ENCODE peak calls at places on chromosomes 1 and 21, in five cellular contexts. W is pancreas, B is GM06990, R is choroid plexus epithelial cell, Y is bronchial epithelial cell. I is an unnamed sample.

GRCh38 chr1:65059930-65060538 is 88.0 kb upstream of the AK4 start:
- DNase-seq in W (no peak), B (no peak), R (peak; percentile 72), Y (peak; percentile 50), I (peak; percentile 34)

GRCh38 chr1:93620841-93621210 is 60.8 kb downstream of the BCAR3 start:
- DNase-seq in W (no peak), B (no peak), R (no peak), Y (peak; percentile 50), I (no peak)

GRCh38 chr1:92961896-92962752 is 862 bp upstream of the DIPK1A start:
- DNase-seq in W (no peak), B (peak; percentile 57), R (peak; percentile 73), Y (peak; percentile 88), I (peak; percentile 71)

GRCh38 chr1:2300851-2301606 is 72.9 kb downstream of the SKI start:
- DNase-seq in W (no peak), B (peak; percentile 87), R (peak; percentile 64), Y (no peak), I (peak; percentile 46)

GRCh38 chr1:96445296-96445695 is 276.3 kb upstream of the PTBP2 start:
- DNase-seq in W (no peak), B (no peak), R (no peak), Y (peak; percentile 7), I (peak; percentile 22)

GRCh38 chr21:35284199-35284598 is 235.1 kb upstream of the RUNX1 start:
- DNase-seq in W (no peak), B (no peak), R (peak; percentile 11), Y (no peak), I (no peak)

GRCh38 chr21:44085491-44086321 is 21.5 kb upstream of the PWP2 start:
- DNase-seq in W (no peak), B (no peak), R (no peak), Y (no peak), I (no peak)

GRCh38 chr1:41383094-41383852 is 22.0 kb downstream of the FOXO6 start:
- DNase-seq in W (no peak), B (no peak), R (peak; percentile 35), Y (peak; percentile 42), I (peak; percentile 45)

GRCh38 chr1:182610606-182611194 is 6.5 kb upstream of the RGS16 start:
- DNase-seq in W (no peak), B (no peak), R (no peak), Y (no peak), I (no peak)

GRCh38 chr21:46320331-46320801 is 3.3 kb downstream of the C21orf58 start:
- DNase-seq in W (no peak), B (no peak), R (no peak), Y (no peak), I (no peak)

GRCh38 chr1:183356534-183357182 is 61.5 kb downstream of the NMNAT2 start:
- DNase-seq in W (no peak), B (no peak), R (no peak), Y (no peak), I (no peak)

GRCh38 chr1:166200743-166201142 is 33.9 kb upstream of the FAM78B start:
- DNase-seq in W (no peak), B (no peak), R (no peak), Y (no peak), I (no peak)

GRCh38 chr1:53577141-53578100 is 118.2 kb downstream of the DMRTB1 start:
- DNase-seq in W (no peak), B (no peak), R (no peak), Y (no peak), I (no peak)

GRCh38 chr21:34072145-34073031 is 990 bp upstream of the MRPS6 start:
- DNase-seq in W (peak; percentile 80), B (peak; percentile 16), R (no peak), Y (no peak), I (peak; percentile 62)

GRCh38 chr1:218463194-218464156 is 118.3 kb downstream of the TGFB2 start:
- DNase-seq in W (no peak), B (no peak), R (peak; percentile 88), Y (peak; percentile 72), I (peak; percentile 76)

GRCh38 chr21:37032877-37033471 is 26.5 kb downstream of the RIPPLY3 start:
- DNase-seq in W (no peak), B (no peak), R (peak; percentile 81), Y (peak; percentile 78), I (peak; percentile 85)

GRCh38 chr1:37930246-37931142 is 16.4 kb downstream of the INPP5B start:
- DNase-seq in W (no peak), B (no peak), R (peak; percentile 65), Y (peak; percentile 57), I (no peak)

GRCh38 chr1:78743626-78744025 is 94.0 kb downstream of the IFI44 start:
- DNase-seq in W (no peak), B (no peak), R (peak; percentile 58), Y (peak; percentile 56), I (peak; percentile 78)

GRCh38 chr1:216749219-216749618 is 26.0 kb upstream of the ESRRG start:
- DNase-seq in W (no peak), B (no peak), R (no peak), Y (no peak), I (no peak)

GRCh38 chr1:2541619-2542246 is 11.7 kb upstream of the HES5 start:
- DNase-seq in W (no peak), B (no peak), R (peak; percentile 60), Y (no peak), I (no peak)

GRCh38 chr1:168110896-168111545 is 25.7 kb downstream of the GPR161 start:
- DNase-seq in W (no peak), B (no peak), R (no peak), Y (peak; percentile 73), I (no peak)

GRCh38 chr1:192579319-192579738 is 3.8 kb downstream of the RGS1 start:
- DNase-seq in W (no peak), B (no peak), R (peak; percentile 50), Y (peak; percentile 35), I (peak; percentile 53)

GRCh38 chr1:24952413-24952841 is 22.4 kb upstream of the RUNX3 start:
- DNase-seq in W (no peak), B (no peak), R (no peak), Y (peak; percentile 5), I (no peak)
- TF ChIP-seq CTCF in W (no peak), B (peak; percentile 44), R (peak; percentile 8), Y (no peak), I (no peak)

GRCh38 chr1:106924360-106924759 is 132.1 kb upstream of the PRMT6 start:
- DNase-seq in W (no peak), B (no peak), R (peak; percentile 42), Y (peak; percentile 35), I (peak; percentile 4)
- H3K4me3 ChIP-seq in W (no peak overlapping the region), B (no peak overlapping the region), R (peak overlapping the region; percentile 47), Y (no peak overlapping the region), I (no peak overlapping the region)

GRCh38 chr1:8059161-8059622 is 33.1 kb upstream of the ERRFI1 start:
- DNase-seq in W (no peak), B (no peak), R (peak; percentile 97), Y (no peak), I (peak; percentile 31)

GRCh38 chr1:8062861-8063260 is 36.8 kb upstream of the ERRFI1 start:
- DNase-seq in W (no peak), B (no peak), R (no peak), Y (no peak), I (peak; percentile 18)

GRCh38 chr1:8063298-8064068 is 37.4 kb upstream of the ERRFI1 start:
- DNase-seq in W (no peak), B (no peak), R (no peak), Y (no peak), I (peak; percentile 11)

GRCh38 chr1:8061210-8061609 is 35.1 kb upstream of the ERRFI1 start:
- DNase-seq in W (peak; percentile 66), B (no peak), R (peak; percentile 98), Y (peak; percentile 98), I (peak; percentile 94)

GRCh38 chr1:8061673-8062386 is 35.7 kb upstream of the ERRFI1 start:
- DNase-seq in W (no peak), B (no peak), R (peak; percentile 51), Y (peak; percentile 88), I (peak; percentile 71)
- TF ChIP-seq CTCF in W (no peak), B (no peak), R (peak; percentile 15), Y (no peak), I (no peak)

GRCh38 chr21:16307256-16307655 is 577.5 kb downstream of the USP25 start:
- DNase-seq in W (no peak), B (no peak), R (peak; percentile 48), Y (no peak), I (no peak)

GRCh38 chr21:16304700-16305099 is 574.9 kb downstream of the USP25 start:
- DNase-seq in W (no peak), B (no peak), R (peak; percentile 28), Y (no peak), I (no peak)

GRCh38 chr21:16304189-16304588 is 574.4 kb downstream of the USP25 start:
- DNase-seq in W (no peak), B (no peak), R (no peak), Y (no peak), I (no peak)

GRCh38 chr21:16308269-16308668 is 578.5 kb downstream of the USP25 start:
- DNase-seq in W (no peak), B (peak; percentile 23), R (peak; percentile 79), Y (peak; percentile 61), I (no peak)

DNA sequence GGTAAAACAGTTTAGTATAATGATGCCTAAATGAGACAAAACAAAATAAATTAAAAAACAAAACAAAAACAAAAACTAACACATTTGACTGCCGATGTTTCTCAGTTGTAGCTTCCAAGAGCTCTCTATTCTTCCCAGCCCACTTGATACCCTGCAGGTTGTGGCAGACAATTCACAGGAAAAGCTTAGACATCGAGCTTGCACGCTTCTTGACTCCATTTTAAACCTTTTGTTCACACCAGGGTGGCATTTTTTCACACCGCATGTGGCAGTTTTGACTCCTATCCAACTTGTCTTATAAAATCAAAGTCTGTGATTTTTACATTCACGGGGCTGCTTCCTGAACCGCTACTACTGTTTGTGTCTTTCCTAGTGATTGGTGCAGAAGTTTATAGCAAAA is 575.9 kb downstream of the USP25 start:
- DNase-seq in W (no peak), B (no peak), R (peak; percentile 77), Y (no peak), I (no peak)
- H3K4me3 ChIP-seq in W (no peak overlapping the region), B (no peak overlapping the region), R (peak overlapping the region; percentile 51), Y (no peak overlapping the region), I (peak overlapping the region; percentile 21)

GRCh38 chr1:205739348-205740160 is 10.4 kb downstream of the NUCKS1 start:
- DNase-seq in W (no peak), B (no peak), R (peak; percentile 92), Y (peak; percentile 39), I (peak; percentile 76)
- TF ChIP-seq CTCF in W (no peak), B (no peak), R (peak; percentile 50), Y (no peak), I (peak; percentile 39)

GRCh38 chr1:12472410-12472797 is 145.6 kb downstream of the DHRS3 start:
- DNase-seq in W (no peak), B (no peak), R (no peak), Y (no peak), I (no peak)

GRCh38 chr1:12473596-12474329 is 144.2 kb downstream of the DHRS3 start:
- DNase-seq in W (no peak), B (no peak), R (peak; percentile 61), Y (no peak), I (no peak)

GRCh38 chr1:12475947-12476346 is 142.1 kb downstream of the DHRS3 start:
- DNase-seq in W (peak; percentile 25), B (no peak), R (peak; percentile 87), Y (no peak), I (no peak)

GRCh38 chr1:12475158-12475934 is 142.7 kb downstream of the DHRS3 start:
- DNase-seq in W (peak; percentile 39), B (no peak), R (no peak), Y (peak; percentile 34), I (no peak)

GRCh38 chr1:12472798-12473551 is 145.0 kb downstream of the DHRS3 start:
- DNase-seq in W (no peak), B (peak; percentile 32), R (peak; percentile 55), Y (peak; percentile 67), I (no peak)
- H3K4me3 ChIP-seq in W (no peak overlapping the region), B (no peak overlapping the region), R (no peak overlapping the region), Y (no peak overlapping the region), I (no peak overlapping the region)

GRCh38 chr1:153727463-153728304 is at the start of gene INTS3:
- DNase-seq in W (peak; percentile 100), B (peak; percentile 99), R (peak; percentile 100), Y (peak; percentile 99), I (peak; percentile 100)
- TF ChIP-seq CTCF in W (no peak), B (no peak), R (peak; percentile 18), Y (peak; percentile 19), I (no peak)